ENCODE peak calls at places on chromosomes 4 and X, in seven cellular contexts. One of them, this sample, is unnamed.
A peak's percentile ranks its signal among the peaks of the same experiment; 100 is the strongest.

GRCh38 chrX:135520553-135521404 is at the start of gene INTS6L:
- DNase-seq in stomach: peak; percentile 87
- DNase-seq in HL-60: peak; percentile 93
- DNase-seq in prostate gland: peak; percentile 88
- DNase-seq in Panc1: peak; percentile 82
- DNase-seq in upper lobe of left lung: peak; percentile 85
- DNase-seq in transverse colon: peak; percentile 91
- DNase-seq in this sample: peak; percentile 88

GRCh38 chrX:86047174-86047991 is at the start of gene CHM:
- DNase-seq in stomach: peak; percentile 45
- DNase-seq in HL-60: peak; percentile 87
- DNase-seq in prostate gland: peak; percentile 75
- DNase-seq in Panc1: peak; percentile 74
- DNase-seq in upper lobe of left lung: no peak
- DNase-seq in transverse colon: peak; percentile 58
- DNase-seq in this sample: peak; percentile 75

GRCh38 chr4:54568184-54568583 is 89.6 kb upstream of the KIT start:
- DNase-seq in stomach: no peak
- DNase-seq in HL-60: no peak
- DNase-seq in prostate gland: no peak
- DNase-seq in Panc1: no peak
- DNase-seq in upper lobe of left lung: no peak
- DNase-seq in transverse colon: no peak
- DNase-seq in this sample: no peak

GRCh38 chrX:31546130-31546529 is 474.3 kb upstream of the FTHL17 start:
- DNase-seq in stomach: no peak
- DNase-seq in HL-60: no peak
- DNase-seq in prostate gland: no peak
- DNase-seq in Panc1: no peak
- DNase-seq in upper lobe of left lung: no peak
- DNase-seq in transverse colon: no peak
- DNase-seq in this sample: no peak

GRCh38 chrX:16869393-16870094 is 618 bp downstream of the RBBP7 start:
- DNase-seq in stomach: peak; percentile 30
- DNase-seq in HL-60: peak; percentile 12
- DNase-seq in prostate gland: peak; percentile 4
- DNase-seq in Panc1: no peak
- DNase-seq in upper lobe of left lung: peak; percentile 93
- DNase-seq in transverse colon: peak; percentile 49
- DNase-seq in this sample: no peak

GRCh38 chr4:124262211-124263179 is 450.0 kb downstream of the ANKRD50 start:
- DNase-seq in stomach: peak; percentile 50
- DNase-seq in HL-60: peak; percentile 62
- DNase-seq in prostate gland: peak; percentile 59
- DNase-seq in Panc1: peak; percentile 58
- DNase-seq in upper lobe of left lung: no peak
- DNase-seq in transverse colon: peak; percentile 56
- DNase-seq in this sample: peak; percentile 67

GRCh38 chr4:141207971-141208370 is 12.7 kb upstream of the ZNF330 start:
- DNase-seq in stomach: no peak
- DNase-seq in HL-60: no peak
- DNase-seq in prostate gland: no peak
- DNase-seq in Panc1: no peak
- DNase-seq in upper lobe of left lung: no peak
- DNase-seq in transverse colon: no peak
- DNase-seq in this sample: no peak

GRCh38 chrX:149909324-149910177 is 19.8 kb upstream of the HSFX4 start:
- DNase-seq in stomach: no peak
- DNase-seq in HL-60: no peak
- DNase-seq in prostate gland: no peak
- DNase-seq in Panc1: no peak
- DNase-seq in upper lobe of left lung: no peak
- DNase-seq in transverse colon: no peak
- DNase-seq in this sample: no peak

GRCh38 chr4:127212269-127212580 is 420.5 kb upstream of the INTU start:
- DNase-seq in stomach: no peak
- DNase-seq in HL-60: no peak
- DNase-seq in prostate gland: no peak
- DNase-seq in Panc1: no peak
- DNase-seq in upper lobe of left lung: no peak
- DNase-seq in transverse colon: no peak
- DNase-seq in this sample: no peak

GRCh38 chr4:182325848-182326255 is 82.7 kb downstream of the TENM3 start:
- DNase-seq in stomach: no peak
- DNase-seq in HL-60: no peak
- DNase-seq in prostate gland: no peak
- DNase-seq in Panc1: no peak
- DNase-seq in upper lobe of left lung: no peak
- DNase-seq in transverse colon: no peak
- DNase-seq in this sample: no peak
- TF ChIP-seq POLR2AphosphoS5 in stomach: no peak
- TF ChIP-seq POLR2AphosphoS5 in HL-60: no peak
- TF ChIP-seq POLR2AphosphoS5 in prostate gland: no peak
- TF ChIP-seq POLR2AphosphoS5 in Panc1: no peak
- TF ChIP-seq POLR2AphosphoS5 in upper lobe of left lung: no peak
- TF ChIP-seq POLR2AphosphoS5 in transverse colon: no peak
- TF ChIP-seq POLR2AphosphoS5 in this sample: no peak

GRCh38 chr4:112296949-112297483 is at the start of gene ALPK1:
- DNase-seq in stomach: no peak
- DNase-seq in HL-60: peak; percentile 82
- DNase-seq in prostate gland: peak; percentile 51
- DNase-seq in Panc1: no peak
- DNase-seq in upper lobe of left lung: no peak
- DNase-seq in transverse colon: no peak
- DNase-seq in this sample: no peak
- TF ChIP-seq POLR2AphosphoS5 in stomach: peak; percentile 58
- TF ChIP-seq POLR2AphosphoS5 in HL-60: no peak
- TF ChIP-seq POLR2AphosphoS5 in prostate gland: peak; percentile 91
- TF ChIP-seq POLR2AphosphoS5 in Panc1: no peak
- TF ChIP-seq POLR2AphosphoS5 in upper lobe of left lung: peak; percentile 89
- TF ChIP-seq POLR2AphosphoS5 in transverse colon: peak; percentile 89
- TF ChIP-seq POLR2AphosphoS5 in this sample: no peak

GRCh38 chr4:186700746-186701145 is 22.9 kb downstream of the FAT1 start:
- DNase-seq in stomach: no peak
- DNase-seq in HL-60: no peak
- DNase-seq in prostate gland: no peak
- DNase-seq in Panc1: no peak
- DNase-seq in upper lobe of left lung: peak; percentile 40
- DNase-seq in transverse colon: no peak
- DNase-seq in this sample: peak; percentile 75
- TF ChIP-seq POLR2AphosphoS5 in stomach: peak; percentile 27
- TF ChIP-seq POLR2AphosphoS5 in HL-60: no peak
- TF ChIP-seq POLR2AphosphoS5 in prostate gland: no peak
- TF ChIP-seq POLR2AphosphoS5 in Panc1: no peak
- TF ChIP-seq POLR2AphosphoS5 in upper lobe of left lung: peak; percentile 51
- TF ChIP-seq POLR2AphosphoS5 in transverse colon: no peak
- TF ChIP-seq POLR2AphosphoS5 in this sample: peak; percentile 46

GRCh38 chr4:157996598-157996997 is 176.2 kb downstream of the GASK1B start:
- DNase-seq in stomach: no peak
- DNase-seq in HL-60: no peak
- DNase-seq in prostate gland: no peak
- DNase-seq in Panc1: no peak
- DNase-seq in upper lobe of left lung: no peak
- DNase-seq in transverse colon: no peak
- DNase-seq in this sample: no peak

GRCh38 chr4:157996061-157996460 is 176.8 kb downstream of the GASK1B start:
- DNase-seq in stomach: no peak
- DNase-seq in HL-60: no peak
- DNase-seq in prostate gland: no peak
- DNase-seq in Panc1: no peak
- DNase-seq in upper lobe of left lung: no peak
- DNase-seq in transverse colon: no peak
- DNase-seq in this sample: no peak

GRCh38 chr4:157992948-157993839 is 179.6 kb downstream of the GASK1B start:
- DNase-seq in stomach: no peak
- DNase-seq in HL-60: no peak
- DNase-seq in prostate gland: no peak
- DNase-seq in Panc1: no peak
- DNase-seq in upper lobe of left lung: no peak
- DNase-seq in transverse colon: no peak
- DNase-seq in this sample: no peak

GRCh38 chr4:157994863-157995262 is 178.0 kb downstream of the GASK1B start:
- DNase-seq in stomach: no peak
- DNase-seq in HL-60: no peak
- DNase-seq in prostate gland: peak; percentile 32
- DNase-seq in Panc1: no peak
- DNase-seq in upper lobe of left lung: no peak
- DNase-seq in transverse colon: no peak
- DNase-seq in this sample: no peak

GRCh38 chr4:157992038-157992706 is 180.7 kb downstream of the GASK1B start:
- DNase-seq in stomach: no peak
- DNase-seq in HL-60: peak; percentile 76
- DNase-seq in prostate gland: peak; percentile 79
- DNase-seq in Panc1: no peak
- DNase-seq in upper lobe of left lung: no peak
- DNase-seq in transverse colon: no peak
- DNase-seq in this sample: no peak
- TF ChIP-seq POLR2AphosphoS5 in stomach: no peak
- TF ChIP-seq POLR2AphosphoS5 in HL-60: peak; percentile 27
- TF ChIP-seq POLR2AphosphoS5 in prostate gland: peak; percentile 41
- TF ChIP-seq POLR2AphosphoS5 in Panc1: no peak
- TF ChIP-seq POLR2AphosphoS5 in upper lobe of left lung: no peak
- TF ChIP-seq POLR2AphosphoS5 in transverse colon: no peak
- TF ChIP-seq POLR2AphosphoS5 in this sample: no peak

GRCh38 chrX:103687073-103687695 is 685 bp upstream of the MORF4L2 start:
- DNase-seq in stomach: peak; percentile 89
- DNase-seq in HL-60: peak; percentile 86
- DNase-seq in prostate gland: peak; percentile 79
- DNase-seq in Panc1: no peak
- DNase-seq in upper lobe of left lung: peak; percentile 98
- DNase-seq in transverse colon: peak; percentile 88
- DNase-seq in this sample: peak; percentile 91
- TF ChIP-seq POLR2AphosphoS5 in stomach: no peak
- TF ChIP-seq POLR2AphosphoS5 in HL-60: peak; percentile 70
- TF ChIP-seq POLR2AphosphoS5 in prostate gland: no peak
- TF ChIP-seq POLR2AphosphoS5 in Panc1: no peak
- TF ChIP-seq POLR2AphosphoS5 in upper lobe of left lung: peak; percentile 46
- TF ChIP-seq POLR2AphosphoS5 in transverse colon: peak; percentile 56
- TF ChIP-seq POLR2AphosphoS5 in this sample: peak; percentile 48

DNA sequence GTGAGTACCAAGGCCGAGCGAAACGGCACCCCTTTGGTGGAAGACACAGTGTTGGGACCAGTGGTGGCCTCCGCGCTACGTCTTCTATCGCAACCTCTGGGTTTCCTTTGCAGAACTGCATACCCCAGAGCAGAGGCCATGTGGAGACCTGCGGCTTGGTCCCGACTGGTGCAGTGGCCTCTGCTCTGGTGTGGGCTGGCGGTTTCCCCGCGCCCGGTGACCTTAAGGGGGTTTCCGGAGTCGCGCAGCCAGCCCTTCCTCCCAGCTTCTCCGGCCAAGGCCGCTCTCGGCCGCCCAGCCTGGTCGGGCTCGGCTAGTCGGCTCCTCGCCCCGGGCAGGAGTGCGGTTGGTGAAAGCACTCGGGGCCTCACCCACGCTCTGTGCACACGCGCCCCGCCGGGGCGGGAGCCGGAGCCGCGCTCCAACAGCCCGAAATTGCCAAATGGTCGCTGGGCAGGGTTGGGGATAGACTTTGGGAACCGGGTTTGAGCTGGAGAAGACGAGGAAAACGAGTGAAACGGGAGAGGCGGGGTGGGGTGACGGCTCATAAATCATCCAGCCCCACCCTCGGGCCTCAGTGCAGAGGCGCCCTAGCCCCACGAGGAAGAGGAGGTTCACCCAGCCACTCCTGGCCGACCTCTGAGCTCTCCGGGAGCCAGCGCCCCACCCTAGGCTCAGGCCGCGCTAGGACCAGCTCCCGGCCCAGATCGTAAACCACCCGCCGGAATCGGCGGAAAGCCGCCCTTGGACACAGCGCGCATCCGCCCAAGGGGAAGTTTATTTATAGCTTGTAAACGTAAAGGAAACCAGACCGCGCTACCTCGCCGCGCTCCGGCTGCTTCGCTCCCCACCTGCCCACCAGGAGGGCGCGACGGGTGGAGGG is 84.7 kb downstream of the BCOR start:
- DNase-seq in stomach: peak; percentile 70
- DNase-seq in HL-60: peak; percentile 40
- DNase-seq in prostate gland: peak; percentile 70
- DNase-seq in Panc1: no peak
- DNase-seq in upper lobe of left lung: peak; percentile 88
- DNase-seq in transverse colon: peak; percentile 87
- DNase-seq in this sample: peak; percentile 79
- TF ChIP-seq POLR2AphosphoS5 in stomach: no peak
- TF ChIP-seq POLR2AphosphoS5 in HL-60: peak; percentile 14
- TF ChIP-seq POLR2AphosphoS5 in prostate gland: peak; percentile 57
- TF ChIP-seq POLR2AphosphoS5 in Panc1: no peak
- TF ChIP-seq POLR2AphosphoS5 in upper lobe of left lung: no peak
- TF ChIP-seq POLR2AphosphoS5 in transverse colon: peak; percentile 86
- TF ChIP-seq POLR2AphosphoS5 in this sample: no peak

GRCh38 chr4:114677346-114677979 is 78.9 kb downstream of the UGT8 start:
- DNase-seq in stomach: no peak
- DNase-seq in HL-60: no peak
- DNase-seq in prostate gland: no peak
- DNase-seq in Panc1: no peak
- DNase-seq in upper lobe of left lung: no peak
- DNase-seq in transverse colon: no peak
- DNase-seq in this sample: no peak
- TF ChIP-seq POLR2AphosphoS5 in stomach: no peak
- TF ChIP-seq POLR2AphosphoS5 in HL-60: no peak
- TF ChIP-seq POLR2AphosphoS5 in prostate gland: no peak
- TF ChIP-seq POLR2AphosphoS5 in Panc1: no peak
- TF ChIP-seq POLR2AphosphoS5 in upper lobe of left lung: no peak
- TF ChIP-seq POLR2AphosphoS5 in transverse colon: no peak
- TF ChIP-seq POLR2AphosphoS5 in this sample: no peak

This sample was measured in suprapubic skin.